ENCODE peak calls at places on chromosomes 16 and 17, in ten cellular contexts. S is A549, P is right cardiac atrium, J is choroid plexus epithelial cell, E is adrenal gland, U is BE2C, N is cardiac muscle cell, C is fibroblast of villous mesenchyme, H is IMR-90, B is AG04450. X is an unnamed sample.
A peak's percentile ranks its signal among the peaks of the same experiment; 100 is the strongest.

GRCh38 chr16:47965439-47965838 is 190.4 kb downstream of the ABCC12 start:
- DNase-seq in U (no peak), N (no peak), E (no peak), H (peak; percentile 50), B (no peak), P (no peak), J (peak; percentile 21), C (no peak), S (no peak), X (peak; percentile 16)

GRCh38 chr17:16932156-16932555 is 39.8 kb downstream of the TNFRSF13B start:
- DNase-seq in C (no peak), U (no peak), P (no peak), S (no peak), H (no peak), E (no peak), N (peak; percentile 16), J (no peak), B (no peak), X (no peak)

GRCh38 chr17:72349011-72349410 is 228.2 kb downstream of the SOX9 start:
- DNase-seq in B (no peak), H (no peak), S (no peak), E (no peak), N (no peak), P (no peak), U (no peak), C (no peak), J (no peak), X (no peak)

GRCh38 chr16:65769055-65769465 is 597.4 kb upstream of the CDH5 start:
- DNase-seq in N (no peak), H (peak; percentile 59), E (peak; percentile 24), C (peak; percentile 64), J (peak; percentile 64), S (no peak), U (peak; percentile 57), B (no peak), P (no peak), X (no peak)

GRCh38 chr17:82787081-82787848 is 35.4 kb downstream of the TBCD start:
- DNase-seq in C (no peak), J (no peak), P (peak; percentile 62), E (no peak), H (no peak), B (no peak), U (no peak), S (no peak), N (no peak), X (peak; percentile 93)

GRCh38 chr16:8919934-8920465 is 37.8 kb downstream of the LITAFD start:
- DNase-seq in P (no peak), U (no peak), H (no peak), B (no peak), C (no peak), N (no peak), E (no peak), S (no peak), J (no peak), X (no peak)

GRCh38 chr17:6126768-6127167 is 56.6 kb downstream of the WSCD1 start:
- DNase-seq in S (no peak), P (no peak), E (no peak), C (no peak), J (no peak), B (no peak), H (no peak), U (no peak), N (no peak), X (no peak)

GRCh38 chr17:35368086-35368824 is 5.2 kb downstream of the SLFN11 start:
- DNase-seq in J (peak; percentile 56), C (peak; percentile 34), B (no peak), P (no peak), H (peak; percentile 22), S (no peak), U (no peak), E (no peak), N (no peak), X (no peak)

GRCh38 chr16:24906199-24906808 is 60.5 kb downstream of the SLC5A11 start:
- DNase-seq in P (no peak), H (peak; percentile 26), U (no peak), E (no peak), S (peak; percentile 35), C (peak; percentile 26), N (no peak), J (peak; percentile 58), B (no peak), X (peak; percentile 26)

GRCh38 chr16:27239906-27240655 is 28.5 kb downstream of the NSMCE1 start:
- DNase-seq in J (no peak), N (no peak), E (no peak), U (no peak), P (no peak), C (peak; percentile 78), S (no peak), H (peak; percentile 44), B (no peak), X (no peak)

GRCh38 chr17:27888072-27888471 is 5.1 kb downstream of the LYRM9 start:
- DNase-seq in E (no peak), N (no peak), U (no peak), P (no peak), B (no peak), H (no peak), J (no peak), S (no peak), C (no peak), X (no peak)

GRCh38 chr17:63645775-63646491 is 23.7 kb downstream of the MAP3K3 start:
- DNase-seq in H (no peak), S (no peak), E (no peak), B (no peak), P (no peak), C (no peak), N (no peak), J (no peak), U (no peak), X (peak; percentile 37)

GRCh38 chr17:76944477-76944876 is 76.3 kb downstream of the MGAT5B start:
- DNase-seq in H (no peak), J (no peak), E (no peak), C (no peak), B (no peak), U (no peak), S (no peak), P (no peak), N (no peak), X (no peak)

GRCh38 chr17:79038545-79039135 is 14.7 kb downstream of the C1QTNF1 start:
- DNase-seq in B (peak; percentile 64), S (peak; percentile 85), C (peak; percentile 97), P (peak; percentile 82), H (peak; percentile 96), J (peak; percentile 94), U (no peak), E (peak; percentile 88), N (no peak), X (peak; percentile 99)

GRCh38 chr17:6894206-6894528 is 62.6 kb upstream of the TEKT1 start:
- DNase-seq in C (no peak), P (no peak), U (no peak), E (no peak), J (peak; percentile 34), B (no peak), S (no peak), N (peak; percentile 21), H (no peak), X (no peak)

GRCh38 chr17:80720624-80721577 is 176.3 kb downstream of the RPTOR start:
- DNase-seq in E (no peak), S (peak; percentile 78), N (no peak), C (peak; percentile 87), J (peak; percentile 83), B (no peak), P (no peak), U (no peak), H (peak; percentile 86), X (peak; percentile 58)

GRCh38 chr16:89343501-89344291 is 126.2 kb downstream of the ZNF778 start:
- DNase-seq in H (peak; percentile 53), U (no peak), S (no peak), E (no peak), C (peak; percentile 90), J (no peak), P (no peak), N (no peak), B (no peak), X (peak; percentile 44)

GRCh38 chr17:76772842-76773521 is 35.1 kb downstream of the MFSD11 start:
- DNase-seq in N (peak; percentile 51), S (peak; percentile 55), C (peak; percentile 97), E (peak; percentile 45), P (peak; percentile 42), B (peak; percentile 11), U (peak; percentile 74), H (peak; percentile 70), J (peak; percentile 71), X (peak; percentile 87)

GRCh38 chr17:18182190-18182977 is 1.2 kb upstream of the ALKBH5 start:
- DNase-seq in J (no peak), S (no peak), C (no peak), U (no peak), H (no peak), E (peak; percentile 50), P (peak; percentile 29), N (no peak), B (no peak), X (no peak)
- H3K4me3 ChIP-seq in J (peak overlapping the region; percentile 87), S (peak overlapping the region; percentile 73), C (peak overlapping the region; percentile 81), U (peak overlapping the region; percentile 63), H (peak overlapping the region; percentile 52), E (peak overlapping the region; percentile 62), P (peak overlapping the region; percentile 51), N (peak overlapping the region; percentile 88), B (peak overlapping the region; percentile 91), X (peak overlapping the region; percentile 79)

DNA sequence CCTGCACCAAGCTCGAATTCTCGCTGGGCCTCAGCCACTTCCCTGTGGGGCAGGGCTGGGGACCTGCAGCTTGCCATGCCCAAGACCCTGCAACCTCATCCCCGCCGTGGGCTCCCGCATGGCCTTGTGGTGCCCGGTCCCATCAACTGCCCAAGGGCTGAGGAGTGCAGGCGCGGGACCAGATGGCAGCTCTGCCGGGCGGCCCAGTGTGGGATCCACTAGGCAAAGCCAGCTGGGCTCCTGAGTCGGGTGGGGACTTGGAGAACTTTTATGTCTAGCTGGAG is 408.6 kb downstream of the UTP18 start:
- DNase-seq in N (no peak), U (no peak), S (no peak), H (no peak), B (no peak), P (no peak), J (no peak), C (no peak), E (no peak), X (no peak)
- H3K4me3 ChIP-seq in N (no peak overlapping the region), U (no peak overlapping the region), S (no peak overlapping the region), H (no peak overlapping the region), B (no peak overlapping the region), P (no peak overlapping the region), J (no peak overlapping the region), C (no peak overlapping the region), E (no peak overlapping the region), X (no peak overlapping the region)

GRCh38 chr16:56961851-56962281 is at the start of gene CETP:
- DNase-seq in U (no peak), E (no peak), S (no peak), C (no peak), P (no peak), H (no peak), B (no peak), N (peak; percentile 78), J (no peak), X (no peak)
- H3K4me3 ChIP-seq in U (no peak within 1 kb of the TSS), E (no peak within 1 kb of the TSS), S (no peak within 1 kb of the TSS), C (no peak within 1 kb of the TSS), P (no peak within 1 kb of the TSS), H (no peak within 1 kb of the TSS), B (no peak within 1 kb of the TSS), N (no peak within 1 kb of the TSS), J (no peak within 1 kb of the TSS), X (no peak within 1 kb of the TSS)

DNA sequence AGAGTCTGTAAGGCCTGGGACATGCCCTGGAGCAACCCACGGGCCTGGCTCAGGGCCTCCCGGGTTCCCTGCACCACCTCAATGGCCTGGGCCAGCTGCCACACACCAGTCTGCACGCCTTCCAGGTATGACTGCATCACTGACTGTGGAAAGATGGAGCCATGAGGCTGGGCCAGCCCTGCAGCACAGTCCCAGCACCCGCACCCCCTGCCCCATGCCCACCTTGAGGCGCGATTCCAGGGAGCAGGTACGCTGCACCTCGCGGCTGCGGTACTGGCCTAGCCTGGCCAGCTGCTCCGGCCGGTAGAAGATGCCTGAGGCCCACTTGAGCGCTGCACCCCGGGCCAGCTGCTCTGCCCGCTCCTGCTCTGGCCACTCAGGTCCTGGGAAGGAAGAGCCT is 1.1 kb downstream of the EXOC3L1 start:
- DNase-seq in H (no peak), J (no peak), N (no peak), U (no peak), B (no peak), S (no peak), P (no peak), C (no peak), E (no peak), X (no peak)
- H3K4me3 ChIP-seq in H (no peak overlapping the region), J (no peak overlapping the region), N (no peak overlapping the region), U (no peak overlapping the region), B (no peak overlapping the region), S (no peak overlapping the region), P (no peak overlapping the region), C (no peak overlapping the region), E (no peak overlapping the region), X (no peak overlapping the region)

X was measured in AG10803.